ENCODE peak calls at places on chromosomes 13 and 19, in four cellular contexts. One of them, this sample, is unnamed. For H3K4me1, the result is how much of the 10 kb centered on the place peaks cover.

GRCh38 chr19:1407662-1408299 is 395 bp downstream of the DAZAP1 start:
- DNase-seq in heart right ventricle: no peak
- DNase-seq in lower lobe of right lung: peak
- DNase-seq in pancreas: peak
- DNase-seq in this sample: peak

GRCh38 chr13:27043013-27043412 is 128.6 kb downstream of the USP12 start:
- DNase-seq in lower lobe of right lung: no peak
- DNase-seq in pancreas: no peak
- DNase-seq in heart right ventricle: peak
- DNase-seq in this sample: no peak

GRCh38 chr13:26679411-26679810 is 81.2 kb downstream of the GPR12 start:
- DNase-seq in lower lobe of right lung: no peak
- DNase-seq in pancreas: no peak
- DNase-seq in heart right ventricle: no peak
- DNase-seq in this sample: no peak

GRCh38 chr13:40770609-40770933 is 419 bp downstream of the MRPS31 start:
- DNase-seq in pancreas: no peak
- DNase-seq in heart right ventricle: no peak
- DNase-seq in lower lobe of right lung: no peak
- DNase-seq in this sample: no peak

GRCh38 chr13:47120284-47120683 is 223.4 kb upstream of the HTR2A start:
- DNase-seq in pancreas: no peak
- DNase-seq in heart right ventricle: no peak
- DNase-seq in lower lobe of right lung: no peak
- DNase-seq in this sample: no peak

GRCh38 chr19:44113784-44114390 is 688 bp downstream of the ZNF225 start:
- DNase-seq in heart right ventricle: peak
- DNase-seq in lower lobe of right lung: no peak
- DNase-seq in pancreas: no peak
- DNase-seq in this sample: no peak

GRCh38 chr13:91052873-91053272 is 294.6 kb upstream of the MIR17HG start:
- DNase-seq in heart right ventricle: no peak
- DNase-seq in lower lobe of right lung: no peak
- DNase-seq in pancreas: no peak
- DNase-seq in this sample: no peak

GRCh38 chr19:1206063-1206732 is 620 bp downstream of the STK11 start:
- DNase-seq in heart right ventricle: peak
- DNase-seq in lower lobe of right lung: no peak
- DNase-seq in pancreas: peak
- DNase-seq in this sample: peak

GRCh38 chr13:23380534-23380933 is 53.0 kb downstream of the SACS start:
- DNase-seq in pancreas: no peak
- DNase-seq in lower lobe of right lung: no peak
- DNase-seq in heart right ventricle: no peak
- DNase-seq in this sample: no peak

GRCh38 chr19:372306-372890 is 27.8 kb upstream of the MIER2 start:
- DNase-seq in pancreas: no peak
- DNase-seq in heart right ventricle: peak
- DNase-seq in lower lobe of right lung: no peak
- DNase-seq in this sample: no peak

GRCh38 chr19:47005873-47006272 is 13.8 kb upstream of the NPAS1 start:
- DNase-seq in heart right ventricle: no peak
- DNase-seq in pancreas: no peak
- DNase-seq in lower lobe of right lung: no peak
- DNase-seq in this sample: no peak

GRCh38 chr13:29105779-29106178 is 285.6 kb downstream of the MTUS2 start:
- DNase-seq in lower lobe of right lung: no peak
- DNase-seq in pancreas: no peak
- DNase-seq in heart right ventricle: no peak
- DNase-seq in this sample: no peak

GRCh38 chr13:101576452-101576851 is 124.0 kb downstream of the ITGBL1 start:
- DNase-seq in lower lobe of right lung: no peak
- DNase-seq in pancreas: no peak
- DNase-seq in heart right ventricle: no peak
- DNase-seq in this sample: no peak

GRCh38 chr13:89514534-89515312 is 1832.8 kb upstream of the MIR17HG start:
- DNase-seq in heart right ventricle: peak
- DNase-seq in pancreas: no peak
- DNase-seq in lower lobe of right lung: no peak
- DNase-seq in this sample: no peak

GRCh38 chr13:48161530-48162179 is 66.8 kb upstream of the MED4 start:
- DNase-seq in heart right ventricle: peak
- DNase-seq in pancreas: no peak
- DNase-seq in lower lobe of right lung: peak
- DNase-seq in this sample: peak

GRCh38 chr13:43742911-43743310 is 43.9 kb downstream of the ENOX1 start:
- DNase-seq in heart right ventricle: no peak
- DNase-seq in lower lobe of right lung: no peak
- DNase-seq in pancreas: no peak
- DNase-seq in this sample: no peak

GRCh38 chr13:34430294-34430693 is 511.8 kb upstream of the NBEA start:
- DNase-seq in pancreas: no peak
- DNase-seq in heart right ventricle: no peak
- DNase-seq in lower lobe of right lung: no peak
- DNase-seq in this sample: no peak

GRCh38 chr19:56633021-56633420 is 9.9 kb upstream of the SMIM17 start:
- DNase-seq in heart right ventricle: no peak
- DNase-seq in lower lobe of right lung: no peak
- DNase-seq in pancreas: no peak
- DNase-seq in this sample: no peak

GRCh38 chr19:4618019-4618418 is 21.3 kb upstream of the TNFAIP8L1 start:
- DNase-seq in pancreas: no peak
- DNase-seq in lower lobe of right lung: no peak
- DNase-seq in heart right ventricle: no peak
- DNase-seq in this sample: no peak

GRCh38 chr13:20371825-20372224 is 139.7 kb upstream of the GJB6 start:
- DNase-seq in pancreas: no peak
- DNase-seq in heart right ventricle: no peak
- DNase-seq in lower lobe of right lung: no peak
- DNase-seq in this sample: no peak

GRCh38 chr19:46470376-46470775 is 987 bp downstream of the PNMA8A start:
- DNase-seq in pancreas: no peak
- DNase-seq in lower lobe of right lung: no peak
- DNase-seq in heart right ventricle: no peak
- DNase-seq in this sample: no peak

GRCh38 chr19:54017266-54017665 is 25.8 kb downstream of the CACNG6 start:
- DNase-seq in heart right ventricle: no peak
- DNase-seq in pancreas: no peak
- DNase-seq in lower lobe of right lung: no peak
- DNase-seq in this sample: no peak

GRCh38 chr13:112331675-112332074 is 44.5 kb upstream of the SPACA7 start:
- DNase-seq in pancreas: no peak
- DNase-seq in heart right ventricle: no peak
- DNase-seq in lower lobe of right lung: no peak
- DNase-seq in this sample: no peak

GRCh38 chr19:15248648-15249559 is 16.7 kb upstream of the EPHX3 start:
- DNase-seq in heart right ventricle: peak
- DNase-seq in lower lobe of right lung: peak
- DNase-seq in pancreas: no peak
- DNase-seq in this sample: peak

GRCh38 chr13:44843403-44843802 is 145.9 kb downstream of the NUFIP1 start:
- DNase-seq in lower lobe of right lung: no peak
- DNase-seq in pancreas: no peak
- DNase-seq in heart right ventricle: no peak
- DNase-seq in this sample: no peak

GRCh38 chr19:47253467-47253881 is 2.9 kb upstream of the CCDC9 start:
- DNase-seq in pancreas: no peak
- DNase-seq in heart right ventricle: no peak
- DNase-seq in lower lobe of right lung: no peak
- DNase-seq in this sample: no peak

GRCh38 chr13:113923376-113924063 is 50.4 kb downstream of the C13orf46 start:
- DNase-seq in lower lobe of right lung: no peak
- DNase-seq in heart right ventricle: no peak
- DNase-seq in pancreas: peak
- DNase-seq in this sample: no peak

GRCh38 chr13:29505511-29505910 is 90.0 kb downstream of the SLC7A1 start:
- DNase-seq in pancreas: no peak
- DNase-seq in lower lobe of right lung: no peak
- DNase-seq in heart right ventricle: no peak
- DNase-seq in this sample: no peak

GRCh38 chr19:54551950-54552912 is 21.4 kb upstream of the LILRA2 start:
- DNase-seq in heart right ventricle: peak
- DNase-seq in pancreas: no peak
- DNase-seq in lower lobe of right lung: peak
- DNase-seq in this sample: peak

GRCh38 chr13:40644838-40645620 is 21.4 kb downstream of the FOXO1 start:
- DNase-seq in heart right ventricle: no peak
- DNase-seq in lower lobe of right lung: no peak
- DNase-seq in pancreas: no peak
- DNase-seq in this sample: no peak

GRCh38 chr19:49790866-49791265 is 22.2 kb downstream of the FUZ start:
- DNase-seq in lower lobe of right lung: no peak
- DNase-seq in pancreas: no peak
- DNase-seq in heart right ventricle: no peak
- DNase-seq in this sample: no peak

DNA sequence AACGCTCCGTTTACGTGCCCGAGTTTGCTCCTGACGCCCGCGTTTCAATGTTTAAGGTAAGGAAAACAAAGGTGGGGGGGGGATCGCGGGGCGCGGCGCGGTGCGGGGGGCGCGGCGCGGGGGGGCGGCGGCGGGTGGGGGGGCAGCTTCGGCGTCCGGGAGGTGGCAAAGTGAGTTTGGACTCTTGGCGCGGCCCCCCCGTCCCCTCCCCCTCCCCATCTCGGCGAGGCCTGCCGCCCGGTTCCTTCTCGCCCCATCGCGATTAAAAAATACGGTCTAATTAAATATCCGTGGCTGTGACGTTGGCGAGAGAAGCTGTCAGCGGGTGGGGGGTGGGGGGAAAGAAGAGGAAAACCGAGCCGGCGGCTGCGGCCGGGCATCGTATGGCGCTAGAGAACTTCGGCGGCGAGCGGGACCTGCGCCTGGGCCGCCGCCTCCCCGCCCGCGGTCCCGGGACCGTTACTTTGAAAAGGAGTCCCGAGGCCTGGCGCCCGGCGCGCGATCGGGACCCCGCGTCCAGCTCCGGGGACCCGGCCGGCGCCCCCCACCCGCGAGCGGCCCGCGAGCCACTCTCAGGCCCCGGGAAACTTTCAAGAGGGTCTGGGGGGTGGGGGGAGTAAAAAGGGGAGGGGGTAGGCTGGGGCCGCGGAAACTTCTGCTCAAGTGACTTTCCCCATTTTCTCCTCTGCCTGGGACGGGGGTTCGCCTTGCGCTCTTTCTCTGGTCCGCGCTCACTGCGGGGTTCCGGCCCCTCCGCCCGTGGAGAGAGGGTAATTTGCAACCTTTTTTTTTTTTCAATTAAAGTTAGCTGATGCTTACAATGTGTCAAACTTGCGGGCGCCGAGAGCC is 146.3 kb upstream of the ZNF536 start:
- DNase-seq in lower lobe of right lung: no peak
- DNase-seq in pancreas: peak
- DNase-seq in heart right ventricle: no peak
- DNase-seq in this sample: no peak
- H3K4me3 ChIP-seq in lower lobe of right lung: peak
- H3K4me3 ChIP-seq in pancreas: no peak
- H3K4me3 ChIP-seq in heart right ventricle: peak
- H3K4me3 ChIP-seq in this sample: no peak

DNA sequence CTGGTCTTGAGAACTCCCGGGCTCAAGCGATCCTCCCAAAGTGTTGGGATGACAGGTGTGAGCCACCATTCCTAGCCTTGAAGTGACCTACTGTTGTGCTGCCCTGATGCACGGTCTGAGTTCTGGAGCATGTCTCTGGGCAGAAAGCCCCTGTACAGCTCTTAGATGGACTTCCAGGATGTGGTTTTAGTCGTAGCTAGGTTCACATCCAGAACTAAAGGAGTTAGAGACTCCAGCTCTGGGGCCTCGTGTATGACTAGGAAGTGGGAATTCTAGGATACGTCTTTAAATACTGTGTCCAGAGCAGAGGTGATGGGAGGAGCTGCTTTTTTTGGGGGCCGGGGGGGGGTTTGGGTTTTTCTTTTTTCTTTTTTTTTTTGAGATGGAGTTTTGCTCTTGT is 12.2 kb downstream of the UPF1 start:
- DNase-seq in heart right ventricle: no peak
- DNase-seq in pancreas: no peak
- DNase-seq in lower lobe of right lung: no peak
- DNase-seq in this sample: no peak
- H3K4me1 ChIP-seq in heart right ventricle: half or more
- H3K4me1 ChIP-seq in pancreas: under half
- H3K4me1 ChIP-seq in lower lobe of right lung: half or more
- H3K4me1 ChIP-seq in this sample: under half

GRCh38 chr13:36848228-36848982 is 29.4 kb downstream of the RFXAP start:
- DNase-seq in heart right ventricle: no peak
- DNase-seq in lower lobe of right lung: no peak
- DNase-seq in pancreas: no peak
- DNase-seq in this sample: no peak
- TF ChIP-seq CTCF in heart right ventricle: peak
- TF ChIP-seq CTCF in lower lobe of right lung: no peak
- TF ChIP-seq CTCF in pancreas: no peak
- TF ChIP-seq CTCF in this sample: no peak

GRCh38 chr19:45324349-45324907 is 1.8 kb upstream of the CKM start:
- DNase-seq in pancreas: no peak
- DNase-seq in heart right ventricle: no peak
- DNase-seq in lower lobe of right lung: no peak
- DNase-seq in this sample: no peak

GRCh38 chr19:45322311-45322710 is 364 bp downstream of the CKM start:
- DNase-seq in pancreas: no peak
- DNase-seq in lower lobe of right lung: no peak
- DNase-seq in heart right ventricle: no peak
- DNase-seq in this sample: no peak

GRCh38 chr19:45323671-45324081 is 1.0 kb upstream of the CKM start:
- DNase-seq in lower lobe of right lung: no peak
- DNase-seq in heart right ventricle: peak
- DNase-seq in pancreas: no peak
- DNase-seq in this sample: no peak

GRCh38 chr19:45321848-45322247 is 827 bp downstream of the CKM start:
- DNase-seq in heart right ventricle: peak
- DNase-seq in lower lobe of right lung: no peak
- DNase-seq in pancreas: no peak
- DNase-seq in this sample: no peak

DNA sequence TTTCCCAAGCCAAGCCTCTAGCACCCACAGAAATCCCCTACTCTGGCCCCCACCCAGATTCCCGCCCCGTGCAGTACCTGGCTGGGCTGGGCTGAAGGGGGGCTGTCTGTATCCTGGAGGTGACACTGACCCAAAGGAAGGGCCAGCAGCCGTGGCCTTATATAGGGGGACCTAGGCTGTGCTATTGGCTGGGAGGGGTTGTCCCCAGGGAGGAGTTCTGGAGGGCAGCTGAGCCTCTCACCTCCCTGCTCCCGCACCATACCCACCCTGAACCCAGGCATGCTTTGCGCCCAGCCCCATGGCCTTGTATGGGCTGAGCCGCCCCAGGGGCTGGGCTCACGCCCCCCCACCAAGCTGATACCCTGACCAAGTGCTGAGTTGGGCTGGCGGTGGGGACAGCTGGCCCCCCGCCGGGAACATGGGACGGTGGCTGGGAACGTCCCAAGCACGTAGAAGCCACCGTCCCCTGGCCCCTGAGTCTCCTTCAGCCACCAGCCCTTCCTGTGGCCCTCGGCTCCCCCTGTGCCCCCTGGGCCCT is at the start of gene CKM:
- DNase-seq in heart right ventricle: peak
- DNase-seq in pancreas: no peak
- DNase-seq in lower lobe of right lung: no peak
- DNase-seq in this sample: no peak
- H3K4me3 ChIP-seq in heart right ventricle: peak
- H3K4me3 ChIP-seq in pancreas: no peak
- H3K4me3 ChIP-seq in lower lobe of right lung: no peak
- H3K4me3 ChIP-seq in this sample: no peak